ENCODE peak calls at places on chromosomes 3 and 15, in ten cellular contexts. I is progenitor cell of endocrine pancreas, O is AG10803, D is MCF 10A, P is heart right ventricle, B is mammary epithelial cell, U is lower lobe of right lung, Z is kidney epithelial cell, Q is fibroblast of pulmonary artery, T is ovary. K is an unnamed sample.

GRCh38 chr15:48414015-48414414 is 82.8 kb downstream of the DUT start:
- DNase-seq in U (no peak), O (peak), Q (peak), I (no peak), P (no peak), B (no peak), D (peak), Z (no peak), T (no peak), K (no peak)

GRCh38 chr15:100438570-100438969 is 90.2 kb downstream of the CERS3 start:
- DNase-seq in U (peak), P (peak), O (no peak), I (no peak), Z (no peak), T (peak), D (peak), B (peak), Q (peak), K (no peak)

GRCh38 chr3:56404884-56405283 is 63.4 kb downstream of the ERC2 start:
- DNase-seq in D (no peak), Z (no peak), B (no peak), U (no peak), O (no peak), Q (no peak), P (no peak), I (no peak), T (no peak), K (no peak)

GRCh38 chr3:22685598-22685997 is 517.5 kb upstream of the UBE2E2 start:
- DNase-seq in B (peak), D (peak), O (no peak), U (no peak), T (no peak), Q (no peak), I (no peak), Z (no peak), P (no peak), K (peak)

GRCh38 chr3:4174760-4175159 is 128.4 kb upstream of the SETMAR start:
- DNase-seq in Z (no peak), I (no peak), U (no peak), Q (no peak), P (no peak), B (no peak), T (no peak), O (no peak), D (no peak), K (no peak)

GRCh38 chr3:101963902-101964362 is 114.6 kb downstream of the NFKBIZ start:
- DNase-seq in D (peak), U (no peak), I (no peak), Z (no peak), B (peak), O (peak), P (no peak), Q (peak), T (no peak), K (no peak)

GRCh38 chr3:39879581-39879980 is 70.2 kb downstream of the MYRIP start:
- DNase-seq in D (peak), P (no peak), T (no peak), I (no peak), Z (peak), Q (no peak), O (no peak), U (no peak), B (no peak), K (no peak)

GRCh38 chr3:40170395-40170794 is 139.1 kb upstream of the EIF1B start:
- DNase-seq in Q (no peak), T (no peak), D (no peak), P (no peak), Z (no peak), O (no peak), U (no peak), I (no peak), B (no peak), K (no peak)

GRCh38 chr3:32969656-32970055 is 18.2 kb downstream of the CCR4 start:
- DNase-seq in O (no peak), T (no peak), Q (no peak), B (no peak), D (peak), I (no peak), U (peak), P (no peak), Z (no peak), K (no peak)

GRCh38 chr15:29871401-29871800 is 49.1 kb upstream of the TJP1 start:
- DNase-seq in I (no peak), P (peak), O (no peak), Q (no peak), T (peak), D (no peak), B (no peak), U (no peak), Z (no peak), K (no peak)

GRCh38 chr3:171018151-171018935 is 8.2 kb downstream of the SLC2A2 start:
- DNase-seq in I (no peak), U (no peak), Q (no peak), B (no peak), D (no peak), P (no peak), Z (no peak), T (no peak), O (no peak), K (peak)

GRCh38 chr3:171049831-171050444 is 23.4 kb upstream of the SLC2A2 start:
- DNase-seq in B (peak), U (peak), I (peak), D (peak), Z (no peak), T (no peak), P (peak), O (peak), Q (peak), K (peak)

GRCh38 chr3:115436767-115437301 is 186.5 kb upstream of the GAP43 start:
- DNase-seq in U (no peak), P (no peak), Z (peak), Q (peak), O (peak), T (no peak), B (peak), D (peak), I (no peak), K (no peak)

GRCh38 chr3:172065967-172066762 is 26.8 kb downstream of the FNDC3B start:
- DNase-seq in I (no peak), Q (peak), D (no peak), T (no peak), Z (peak), B (no peak), P (no peak), O (peak), U (no peak), K (no peak)

GRCh38 chr15:74322558-74323180 is 44.8 kb downstream of the CYP11A1 start:
- DNase-seq in Z (no peak), U (peak), D (peak), I (peak), T (peak), Q (peak), B (peak), P (peak), O (peak), K (peak)

GRCh38 chr15:56232058-56232457 is 11.6 kb downstream of the RFX7 start:
- DNase-seq in O (no peak), I (no peak), D (no peak), B (no peak), P (no peak), U (no peak), Z (no peak), Q (no peak), T (no peak), K (no peak)

GRCh38 chr3:172138792-172139507 is 99.6 kb downstream of the FNDC3B start:
- DNase-seq in U (peak), Q (peak), T (no peak), P (no peak), Z (no peak), I (no peak), D (peak), O (no peak), B (peak), K (no peak)

GRCh38 chr15:82043130-82043673 is 2.6 kb downstream of the MEX3B start:
- DNase-seq in Q (no peak), O (no peak), T (peak), P (no peak), Z (no peak), B (no peak), D (no peak), U (no peak), I (no peak), K (no peak)

GRCh38 chr3:53495518-53496501 is 1.4 kb downstream of the CACNA1D start:
- DNase-seq in I (peak), D (no peak), B (no peak), T (peak), U (no peak), O (no peak), Q (no peak), P (peak), Z (no peak), K (peak)

GRCh38 chr3:116569611-116570010 is 124.3 kb upstream of the LSAMP start:
- DNase-seq in D (no peak), T (no peak), I (no peak), O (no peak), Q (no peak), U (no peak), Z (no peak), P (no peak), B (no peak), K (no peak)

GRCh38 chr3:165696496-165696895 is 140.7 kb downstream of the BCHE start:
- DNase-seq in Z (no peak), D (no peak), U (no peak), Q (no peak), I (no peak), P (no peak), O (no peak), T (no peak), B (no peak), K (no peak)

GRCh38 chr15:43441316-43441715 is 51.6 kb downstream of the TP53BP1 start:
- DNase-seq in B (no peak), Z (no peak), P (no peak), T (no peak), D (peak), I (no peak), O (peak), U (no peak), Q (peak), K (no peak)

GRCh38 chr3:31170932-31171670 is 276.6 kb upstream of the GADL1 start:
- DNase-seq in T (no peak), B (peak), O (peak), Q (peak), U (no peak), Z (peak), I (no peak), D (peak), P (no peak), K (no peak)

GRCh38 chr3:13612829-13613228 is 63.9 kb downstream of the FBLN2 start:
- DNase-seq in U (no peak), Z (no peak), I (no peak), D (no peak), T (no peak), Q (no peak), P (peak), B (peak), O (peak), K (no peak)

GRCh38 chr15:73575636-73576247 is 57.4 kb downstream of the NPTN start:
- DNase-seq in U (peak), T (no peak), Z (no peak), I (no peak), D (peak), B (peak), P (peak), O (peak), Q (peak), K (no peak)

GRCh38 chr15:94674251-94674650 is 442.9 kb downstream of the MCTP2 start:
- DNase-seq in Z (peak), B (peak), U (no peak), I (no peak), P (no peak), T (peak), O (peak), D (peak), Q (no peak), K (no peak)

GRCh38 chr3:158330820-158331219 is 220.9 kb downstream of the RSRC1 start:
- DNase-seq in B (peak), I (no peak), Q (peak), O (peak), T (no peak), D (no peak), U (no peak), P (no peak), Z (peak), K (no peak)

GRCh38 chr15:23420806-23421575 is 26.1 kb downstream of the GOLGA6L2 start:
- DNase-seq in B (no peak), Q (peak), Z (no peak), U (no peak), P (no peak), O (peak), T (no peak), D (no peak), I (no peak), K (no peak)

GRCh38 chr15:66231421-66232266 is 21.9 kb downstream of the MEGF11 start:
- DNase-seq in B (peak), Q (no peak), P (no peak), O (no peak), U (no peak), Z (no peak), T (no peak), I (no peak), D (no peak), K (no peak)

GRCh38 chr3:142226474-142226873 is 1.1 kb upstream of the GK5 start:
- DNase-seq in Q (peak), P (no peak), U (no peak), Z (no peak), D (no peak), T (no peak), B (no peak), I (no peak), O (no peak), K (no peak)

GRCh38 chr3:152060701-152061100 is 187.3 kb downstream of the SUCNR1 start:
- DNase-seq in U (no peak), P (no peak), O (peak), T (no peak), B (no peak), I (no peak), Q (no peak), D (no peak), Z (no peak), K (no peak)

GRCh38 chr3:37546876-37547275 is 314.8 kb upstream of the CTDSPL start:
- DNase-seq in O (peak), P (no peak), U (no peak), Q (peak), D (peak), B (peak), T (no peak), Z (no peak), I (no peak), K (no peak)

GRCh38 chr15:57892181-57892580 is 173.3 kb downstream of the ALDH1A2 start:
- DNase-seq in D (no peak), Z (no peak), Q (peak), B (peak), O (no peak), U (no peak), I (no peak), P (no peak), T (no peak), K (no peak)

GRCh38 chr3:81726132-81726531 is 35.3 kb downstream of the GBE1 start:
- DNase-seq in B (no peak), U (no peak), I (no peak), T (no peak), Z (no peak), O (peak), D (no peak), Q (peak), P (no peak), K (no peak)

GRCh38 chr15:39685999-39686613 is 96.5 kb downstream of the FSIP1 start:
- DNase-seq in T (no peak), U (no peak), B (peak), O (peak), I (peak), Q (peak), D (peak), P (no peak), Z (no peak), K (peak)
- TF ChIP-seq CTCF in T (no peak), U (peak), B (peak), O (peak), I (peak), Q (peak), D (peak), P (peak), Z (peak), K (peak)

GRCh38 chr3:160720123-160720746 is 35.8 kb upstream of the PPM1L start:
- DNase-seq in T (no peak), Q (no peak), Z (no peak), U (no peak), P (no peak), B (no peak), O (no peak), I (no peak), D (no peak), K (no peak)
- TF ChIP-seq CTCF in T (no peak), Q (peak), Z (peak), U (no peak), P (no peak), B (peak), O (no peak), I (peak), D (no peak), K (peak)

DNA sequence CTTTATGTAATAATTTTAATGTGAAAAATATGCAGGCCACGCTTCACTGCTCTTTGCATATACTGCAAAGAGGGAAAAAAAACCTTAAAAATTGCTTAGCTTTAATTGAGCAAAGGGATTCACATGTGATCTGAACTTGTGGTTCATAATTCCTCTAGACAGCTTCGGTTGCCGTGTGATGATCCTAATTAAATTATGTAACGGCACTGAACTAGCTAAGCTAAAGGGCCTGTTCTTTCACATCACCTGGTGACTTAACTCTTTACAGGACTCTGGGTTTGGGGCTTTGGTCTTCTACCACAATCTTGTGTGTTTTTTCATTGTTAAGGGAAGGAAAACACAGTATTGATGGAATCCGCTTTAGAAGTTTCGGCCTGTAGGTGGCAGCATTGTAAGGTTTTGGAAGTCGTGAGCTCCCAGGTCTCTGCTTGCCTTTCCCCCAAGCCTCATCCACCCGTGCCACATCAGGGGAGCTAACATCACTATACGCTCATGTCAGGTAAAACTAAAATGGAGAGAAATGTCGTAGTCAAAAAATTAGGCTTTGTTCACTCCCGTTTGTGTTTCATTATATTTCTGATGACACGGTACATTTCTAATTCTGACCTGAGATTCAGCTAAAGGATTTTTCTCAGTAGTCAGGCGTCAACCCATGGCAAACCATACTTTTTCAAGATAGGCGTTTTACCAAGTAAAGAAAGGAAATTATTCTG is 205.6 kb upstream of the DPH6 start:
- DNase-seq in U (no peak), T (peak), P (peak), Q (peak), Z (peak), D (peak), B (peak), O (peak), I (peak), K (peak)
- TF ChIP-seq CTCF in U (peak), T (peak), P (peak), Q (peak), Z (peak), D (peak), B (peak), O (peak), I (peak), K (peak)

GRCh38 chr3:25588441-25589103 is 76.1 kb downstream of the TOP2B start:
- DNase-seq in P (no peak), D (no peak), Z (no peak), I (no peak), B (no peak), Q (no peak), U (no peak), T (no peak), O (no peak), K (no peak)

GRCh38 chr3:25586167-25586505 is 78.6 kb downstream of the TOP2B start:
- DNase-seq in P (no peak), D (no peak), Q (no peak), Z (no peak), O (no peak), I (no peak), U (no peak), T (no peak), B (no peak), K (no peak)

GRCh38 chr3:25587975-25588374 is 76.7 kb downstream of the TOP2B start:
- DNase-seq in I (no peak), P (no peak), D (no peak), Z (no peak), T (no peak), Q (no peak), O (no peak), U (no peak), B (no peak), K (no peak)

GRCh38 chr3:25587526-25587925 is 77.2 kb downstream of the TOP2B start:
- DNase-seq in Q (peak), O (no peak), T (no peak), Z (no peak), U (no peak), B (no peak), D (peak), P (no peak), I (no peak), K (no peak)

GRCh38 chr3:25587094-25587493 is 77.6 kb downstream of the TOP2B start:
- DNase-seq in Q (no peak), O (no peak), T (no peak), U (no peak), B (peak), I (no peak), Z (no peak), P (no peak), D (peak), K (no peak)
- TF ChIP-seq CTCF in Q (no peak), O (no peak), T (no peak), U (no peak), B (no peak), I (no peak), Z (no peak), P (no peak), D (peak), K (no peak)

K was measured in endothelial cell.